ENCODE peak calls at places on chromosome 18, in ten cellular contexts. I is ovary, O is heart right ventricle, H is colonic mucosa, M is right lobe of liver, S is neural progenitor cell, X is HCT116, P is left ventricle myocardium inferior, J is coronary artery, F is transverse colon. C is an unnamed sample.

GRCh38 chr18:13624563-13625237 is 101.7 kb downstream of the FAM210A start:
- DNase-seq in M (no peak), F (no peak), O (no peak), P (no peak), S (no peak), X (no peak), J (no peak), H (no peak), I (no peak), C (no peak)

GRCh38 chr18:7946724-7947377 is 379.7 kb downstream of the PTPRM start:
- DNase-seq in J (no peak), X (peak), I (peak), S (peak), F (peak), M (no peak), O (no peak), H (peak), P (no peak), C (peak)

GRCh38 chr18:3321133-3321812 is 59.3 kb downstream of the MYL12B start:
- DNase-seq in S (no peak), H (no peak), X (no peak), F (no peak), P (no peak), O (no peak), M (no peak), J (no peak), I (no peak), C (peak)

GRCh38 chr18:79982736-79983135 is 5.6 kb downstream of the TXNL4A start:
- DNase-seq in S (no peak), O (no peak), H (no peak), I (no peak), P (no peak), F (no peak), X (no peak), M (no peak), J (no peak), C (peak)

GRCh38 chr18:2104620-2105462 is 466.5 kb downstream of the METTL4 start:
- DNase-seq in F (peak), P (peak), H (peak), X (peak), S (peak), J (no peak), I (no peak), O (peak), M (peak), C (peak)

GRCh38 chr18:70469916-70470315 is 181.1 kb downstream of the SOCS6 start:
- DNase-seq in H (no peak), O (no peak), X (no peak), F (no peak), S (peak), P (no peak), I (no peak), M (no peak), J (no peak), C (no peak)

GRCh38 chr18:75612491-75612890 is 185.0 kb upstream of the SMIM21 start:
- DNase-seq in I (no peak), F (no peak), M (no peak), O (no peak), J (no peak), X (no peak), P (no peak), S (no peak), H (no peak), C (no peak)

GRCh38 chr18:68121826-68122225 is 593.1 kb downstream of the TMX3 start:
- DNase-seq in M (no peak), S (no peak), F (no peak), H (no peak), J (no peak), O (no peak), P (no peak), X (no peak), I (no peak), C (no peak)

GRCh38 chr18:74367905-74368304 is 52.3 kb downstream of the C18orf63 start:
- DNase-seq in H (no peak), I (no peak), F (no peak), P (peak), X (no peak), M (peak), S (no peak), J (no peak), O (peak), C (no peak)

GRCh38 chr18:24482826-24483225 is 22.4 kb downstream of the HRH4 start:
- DNase-seq in I (no peak), X (no peak), P (no peak), M (no peak), J (no peak), F (no peak), H (no peak), O (no peak), S (no peak), C (no peak)

GRCh38 chr18:61988100-61988499 is 95.3 kb upstream of the RNF152 start:
- DNase-seq in O (no peak), X (no peak), M (no peak), J (no peak), I (no peak), S (no peak), P (no peak), F (no peak), H (no peak), C (no peak)

GRCh38 chr18:37578886-37579513 is 13.4 kb upstream of the CELF4 start:
- DNase-seq in F (no peak), S (peak), X (peak), I (no peak), J (no peak), M (no peak), H (no peak), O (no peak), P (no peak), C (peak)

GRCh38 chr18:7272268-7273049 is 41.6 kb downstream of the LRRC30 start:
- DNase-seq in X (no peak), H (peak), O (peak), M (peak), S (peak), I (peak), F (peak), J (no peak), P (peak), C (peak)

GRCh38 chr18:80109676-80110078 is 615 bp downstream of the ADNP2 start:
- DNase-seq in F (peak), H (peak), M (no peak), I (peak), X (no peak), P (peak), J (no peak), O (peak), S (peak), C (peak)

GRCh38 chr18:21243041-21243431 is 1.0 kb downstream of the GREB1L start:
- DNase-seq in S (peak), X (no peak), O (no peak), F (peak), H (no peak), J (no peak), P (no peak), M (no peak), I (peak), C (no peak)

GRCh38 chr18:26429535-26429934 is 118.8 kb downstream of the KCTD1 start:
- DNase-seq in X (peak), P (no peak), I (no peak), S (no peak), J (no peak), H (no peak), O (no peak), M (no peak), F (no peak), C (peak)

GRCh38 chr18:39660141-39660540 is 2094.5 kb upstream of the CELF4 start:
- DNase-seq in I (no peak), J (no peak), O (no peak), P (no peak), F (no peak), M (no peak), H (no peak), S (no peak), X (no peak), C (peak)

GRCh38 chr18:61703508-61703907 is 189.3 kb downstream of the RNF152 start:
- DNase-seq in O (no peak), P (no peak), H (no peak), M (no peak), J (no peak), S (no peak), F (no peak), X (no peak), I (no peak), C (no peak)

GRCh38 chr18:59839931-59840685 is 59.7 kb upstream of the PMAIP1 start:
- DNase-seq in S (no peak), O (no peak), M (no peak), I (no peak), F (no peak), J (no peak), H (no peak), P (no peak), X (no peak), C (no peak)
- TF ChIP-seq CTCF in S (no peak), O (no peak), M (no peak), I (no peak), F (no peak), J (no peak), H (no peak), P (no peak), X (peak), C (peak)

GRCh38 chr18:59694824-59695223 is 2.4 kb downstream of the CCBE1 start:
- DNase-seq in P (no peak), X (no peak), S (no peak), O (no peak), M (no peak), F (no peak), H (no peak), I (no peak), J (no peak), C (no peak)

GRCh38 chr18:59690216-59691045 is 6.8 kb downstream of the CCBE1 start:
- DNase-seq in P (no peak), X (no peak), H (no peak), J (no peak), M (no peak), S (peak), I (no peak), F (no peak), O (no peak), C (no peak)

GRCh38 chr18:59695551-59695950 is 1.7 kb downstream of the CCBE1 start:
- DNase-seq in P (no peak), I (no peak), H (no peak), S (no peak), M (no peak), J (no peak), O (no peak), X (no peak), F (no peak), C (no peak)

GRCh38 chr18:59691996-59692395 is 5.2 kb downstream of the CCBE1 start:
- DNase-seq in M (no peak), F (no peak), I (no peak), S (no peak), P (no peak), O (no peak), J (no peak), X (no peak), H (no peak), C (no peak)

DNA sequence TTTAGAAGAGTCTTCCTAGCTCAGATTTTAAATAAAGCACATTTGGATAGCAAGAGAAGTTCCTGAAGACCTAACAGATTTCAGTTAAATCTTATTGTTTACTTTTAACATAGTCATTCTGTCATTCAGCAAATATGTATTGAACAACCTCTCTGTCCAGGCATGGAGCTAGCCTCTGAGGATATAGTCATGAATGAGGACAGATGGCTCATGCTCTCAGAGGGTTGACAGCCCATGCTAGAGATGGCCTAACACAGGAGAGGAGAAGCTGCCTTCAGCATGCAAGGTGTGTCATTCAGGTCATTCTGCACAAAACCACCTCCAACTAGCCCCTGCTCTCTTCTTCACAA is 6.2 kb downstream of the CCBE1 start:
- DNase-seq in P (no peak), I (no peak), H (peak), F (no peak), M (no peak), X (no peak), S (no peak), O (no peak), J (no peak), C (peak)
- H3K27ac ChIP-seq in P (no peak), I (no peak), H (no peak), F (peak), M (no peak), X (no peak), S (peak), O (no peak), J (no peak), C (peak)

GRCh38 chr18:54775686-54776085 is 52.6 kb upstream of the RAB27B start:
- DNase-seq in X (peak), J (no peak), S (no peak), M (no peak), F (no peak), I (no peak), P (no peak), O (no peak), H (no peak), C (peak)
- TF ChIP-seq CTCF in X (peak), J (no peak), S (peak), M (no peak), F (no peak), I (no peak), P (no peak), O (no peak), H (no peak), C (peak)

GRCh38 chr18:58522157-58522556 is 106.7 kb downstream of the ALPK2 start:
- DNase-seq in J (no peak), X (no peak), M (no peak), S (no peak), P (no peak), O (no peak), H (no peak), F (no peak), I (no peak), C (no peak)
- H3K27ac ChIP-seq in J (no peak), X (no peak), M (no peak), S (peak), P (no peak), O (no peak), H (no peak), F (no peak), I (no peak), C (no peak)

DNA sequence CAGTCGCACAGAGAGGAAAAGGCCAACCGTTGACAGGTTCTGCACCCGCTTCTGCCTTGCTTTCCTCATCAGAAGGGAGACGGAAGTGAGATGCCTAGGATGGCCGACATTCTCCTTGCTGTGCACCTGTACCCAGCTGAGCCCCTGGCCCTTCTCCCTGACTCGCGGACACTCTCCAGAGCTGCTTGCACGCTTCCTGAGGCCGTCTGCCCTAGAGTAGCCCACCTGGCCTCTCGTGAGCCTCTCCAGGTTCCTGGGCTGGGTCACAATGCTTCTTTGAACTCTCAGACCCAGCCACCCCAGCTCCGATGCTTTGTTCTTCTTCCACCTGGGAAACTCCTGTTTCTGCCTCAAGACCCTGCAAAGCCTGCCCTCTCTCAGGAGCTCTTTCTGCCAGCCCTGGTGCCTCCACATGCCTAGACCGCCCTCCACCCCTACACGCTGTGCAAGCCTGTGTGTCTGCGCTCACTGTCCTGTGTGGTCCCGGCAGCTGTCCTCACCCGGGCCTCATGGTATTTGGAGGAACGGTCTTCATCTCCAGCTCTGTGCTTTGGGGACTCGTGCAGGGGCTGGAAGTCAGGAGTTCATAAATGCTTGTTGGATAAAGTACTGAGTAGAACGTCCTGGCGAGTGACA is 345.4 kb upstream of the SALL3 start:
- DNase-seq in P (no peak), M (no peak), I (no peak), J (no peak), O (no peak), S (no peak), F (no peak), X (no peak), H (no peak), C (no peak)
- TF ChIP-seq CTCF in P (no peak), M (no peak), I (no peak), J (no peak), O (no peak), S (no peak), F (no peak), X (no peak), H (no peak), C (no peak)

GRCh38 chr18:34704823-34705222 is 5.3 kb upstream of the DTNA start:
- DNase-seq in P (no peak), F (no peak), M (no peak), J (no peak), H (no peak), S (no peak), O (no peak), I (no peak), X (no peak), C (no peak)

GRCh38 chr18:34710430-34711386 is 610 bp downstream of the DTNA start:
- DNase-seq in J (no peak), H (no peak), S (no peak), O (no peak), I (no peak), F (no peak), X (no peak), M (no peak), P (no peak), C (peak)

GRCh38 chr18:34709104-34709503 is 994 bp upstream of the DTNA start:
- DNase-seq in X (no peak), F (no peak), H (no peak), P (no peak), O (no peak), I (peak), J (no peak), S (no peak), M (no peak), C (peak)

GRCh38 chr18:34709631-34710429 is at the start of gene DTNA:
- DNase-seq in J (no peak), O (no peak), H (no peak), M (no peak), F (no peak), P (no peak), I (no peak), X (no peak), S (peak), C (peak)

DNA sequence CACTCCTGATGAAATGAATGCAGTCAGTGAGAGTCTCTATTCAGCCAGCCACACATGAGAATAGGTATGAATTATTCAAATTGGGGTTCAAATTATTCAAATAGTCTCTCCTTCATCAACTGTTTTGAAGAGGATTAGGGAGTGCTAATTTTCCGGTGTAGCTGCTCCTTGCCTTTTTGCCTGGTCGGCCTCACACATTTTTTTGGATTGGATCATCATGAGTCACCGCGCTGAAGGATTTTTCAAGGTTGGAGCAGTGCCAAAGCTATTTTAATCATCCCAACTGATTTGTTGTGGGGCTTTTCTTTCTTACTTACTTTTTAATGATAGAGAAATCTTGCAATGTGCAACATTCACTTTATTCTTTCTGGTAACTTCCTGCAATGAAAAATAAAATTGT is 2.4 kb upstream of the DTNA start:
- DNase-seq in S (peak), F (peak), M (no peak), O (no peak), I (peak), P (no peak), J (no peak), X (peak), H (no peak), C (peak)
- H3K27ac ChIP-seq in S (no peak), F (peak), M (no peak), O (peak), I (peak), P (peak), J (peak), X (peak), H (no peak), C (peak)

DNA sequence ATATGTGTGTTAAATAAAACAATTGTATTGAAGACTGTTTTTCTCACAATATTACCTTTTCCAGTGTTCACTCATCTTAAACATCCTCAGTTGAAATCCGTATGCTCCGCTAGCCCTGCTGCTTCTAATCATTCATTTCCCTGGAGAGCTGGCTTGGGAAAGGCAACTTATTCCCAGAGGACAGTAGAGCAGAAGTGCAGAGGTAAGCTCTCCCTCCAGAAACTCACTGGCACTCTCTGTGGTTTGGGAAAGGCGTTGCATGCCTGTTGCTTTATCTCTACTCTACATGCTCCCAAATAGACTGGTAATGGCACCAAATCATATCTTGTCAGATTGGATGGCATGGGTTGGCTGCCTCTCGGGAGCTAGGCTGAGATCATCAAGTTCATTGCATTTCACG is 117.1 kb upstream of the BOD1L2 start:
- DNase-seq in F (no peak), H (no peak), J (no peak), X (no peak), P (no peak), S (peak), I (no peak), M (no peak), O (no peak), C (no peak)
- TF ChIP-seq CTCF in F (no peak), H (no peak), J (no peak), X (peak), P (no peak), S (peak), I (no peak), M (peak), O (no peak), C (peak)

DNA sequence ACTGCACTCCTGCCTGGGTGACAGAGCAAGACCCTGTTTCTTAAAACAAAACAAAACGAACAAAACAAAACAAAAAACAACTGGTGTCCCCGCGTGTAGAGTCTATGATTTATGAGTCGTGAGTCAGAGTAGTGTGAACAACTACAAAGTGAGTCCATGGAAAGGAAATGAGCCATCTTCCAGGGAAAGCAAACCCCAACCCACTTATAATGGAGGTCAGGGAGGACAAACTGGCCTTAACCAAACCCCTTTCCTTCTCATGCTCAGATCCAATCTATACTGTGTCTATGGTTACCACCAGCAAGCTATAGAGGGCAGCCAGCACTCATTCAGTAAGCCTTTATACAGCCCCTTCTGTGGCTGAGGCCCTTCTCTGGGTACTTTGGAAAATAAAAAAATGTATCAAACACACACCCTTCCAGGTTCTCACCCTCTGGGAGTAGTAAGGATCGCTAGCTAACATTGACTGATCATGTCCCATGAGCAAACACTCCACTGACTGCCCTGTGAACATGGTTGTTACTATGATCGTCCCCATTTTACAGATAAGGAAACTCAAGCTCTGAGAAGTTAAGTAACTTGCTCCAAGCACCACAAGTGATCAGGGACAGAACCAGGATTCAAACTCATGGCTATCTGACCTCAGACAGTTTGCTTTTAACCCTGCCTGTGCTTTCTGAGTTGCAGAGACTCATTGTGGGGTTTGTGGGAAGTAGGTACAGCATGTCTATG is 24.7 kb upstream of the COLEC12 start:
- DNase-seq in S (no peak), O (no peak), F (no peak), X (no peak), I (no peak), J (no peak), P (no peak), H (no peak), M (no peak), C (peak)
- H3K27ac ChIP-seq in S (no peak), O (no peak), F (no peak), X (no peak), I (no peak), J (no peak), P (no peak), H (no peak), M (no peak), C (peak)